ENCODE peak calls at places on chromosomes 11 and 22, in four cellular contexts. G is OCI-LY7, U is neural progenitor cell, X is SK-N-SH. D is an unnamed sample.

GRCh38 chr11:108559340-108559739 is 34.2 kb downstream of the EXPH5 start:
- DNase-seq in U (no peak), X (no peak), G (no peak), D (no peak)

GRCh38 chr11:120996973-120997372 is 26.9 kb upstream of the TBCEL start:
- DNase-seq in X (no peak), U (no peak), G (no peak), D (no peak)

GRCh38 chr11:67113231-67113721 is 5.8 kb upstream of the KDM2A start:
- DNase-seq in X (no peak), U (no peak), G (peak; percentile 69), D (peak; percentile 27)

GRCh38 chr11:120317689-120318195 is 7.4 kb upstream of the TLCD5 start:
- DNase-seq in X (no peak), G (no peak), U (no peak), D (no peak)

GRCh38 chr22:46622081-46622521 is 1.9 kb downstream of the GRAMD4 start:
- DNase-seq in X (peak; percentile 89), G (no peak), U (no peak), D (no peak)

GRCh38 chr11:8709002-8709672 is 26.5 kb downstream of the RPL27A start:
- DNase-seq in X (peak; percentile 87), U (no peak), G (no peak), D (peak; percentile 61)

GRCh38 chr11:9757809-9758675 is 94.2 kb downstream of the SWAP70 start:
- DNase-seq in G (peak; percentile 92), U (peak; percentile 88), X (peak; percentile 99), D (peak; percentile 80)

GRCh38 chr22:47750086-47750485 is 987.6 kb downstream of the TBC1D22A start:
- DNase-seq in U (no peak), G (no peak), X (no peak), D (no peak)

GRCh38 chr22:45455212-45455611 is 41.7 kb downstream of the RIBC2 start:
- DNase-seq in U (no peak), G (no peak), X (peak; percentile 36), D (no peak)

GRCh38 chr11:36774603-36775002 is 176.6 kb upstream of the RAG2 start:
- DNase-seq in X (no peak), G (no peak), U (no peak), D (no peak)

GRCh38 chr11:66861774-66862558 is 5.1 kb downstream of the LRFN4 start:
- DNase-seq in X (no peak), U (no peak), G (no peak), D (no peak)

GRCh38 chr11:128898580-128899344 is 7.6 kb downstream of the KCNJ5 start:
- DNase-seq in U (no peak), G (no peak), X (no peak), D (no peak)

GRCh38 chr11:14340721-14341120 is 18.3 kb downstream of the RRAS2 start:
- DNase-seq in U (peak; percentile 48), G (no peak), X (no peak), D (peak; percentile 93)

GRCh38 chr11:75673977-75674582 is 5.2 kb upstream of the MAP6 start:
- DNase-seq in U (no peak), G (peak; percentile 10), X (no peak), D (peak; percentile 16)

GRCh38 chr11:112885744-112886706 is 75.2 kb upstream of the NCAM1 start:
- DNase-seq in X (no peak), U (no peak), G (no peak), D (no peak)

GRCh38 chr22:41825376-41825775 is 7.5 kb upstream of the SREBF2 start:
- DNase-seq in G (no peak), X (no peak), U (no peak), D (no peak)

GRCh38 chr11:44568706-44569473 is 3.4 kb downstream of the CD82 start:
- DNase-seq in U (no peak), X (peak; percentile 38), G (peak; percentile 51), D (no peak)

GRCh38 chr11:1349074-1349931 is 39.9 kb upstream of the TOLLIP start:
- DNase-seq in X (peak; percentile 45), G (no peak), U (peak; percentile 35), D (no peak)

GRCh38 chr11:112644410-112645131 is 316.6 kb upstream of the NCAM1 start:
- DNase-seq in X (no peak), U (no peak), G (no peak), D (no peak)

GRCh38 chr22:20173720-20174119 is 22.9 kb upstream of the CCDC188 start:
- DNase-seq in G (no peak), X (no peak), U (peak; percentile 31), D (no peak)

GRCh38 chr22:37442537-37442936 is 15.3 kb upstream of the ELFN2 start:
- DNase-seq in X (no peak), G (peak; percentile 48), U (no peak), D (no peak)

GRCh38 chr11:64121637-64122410 is 44.1 kb downstream of the MACROD1 start:
- DNase-seq in X (no peak), G (no peak), U (peak; percentile 36), D (no peak)

GRCh38 chr11:37141707-37142106 is 543.7 kb upstream of the RAG2 start:
- DNase-seq in X (no peak), G (no peak), U (no peak), D (no peak)

GRCh38 chr11:66886671-66887221 is 29.9 kb downstream of the LRFN4 start:
- DNase-seq in U (no peak), X (no peak), G (no peak), D (no peak)

GRCh38 chr22:22032906-22033802 is 50.6 kb upstream of the TOP3B start:
- DNase-seq in U (no peak), G (no peak), X (no peak), D (no peak)

GRCh38 chr11:36450391-36450714 is 59.7 kb downstream of the TRAF6 start:
- DNase-seq in X (no peak), U (no peak), G (no peak), D (no peak)

GRCh38 chr11:77654770-77655434 is 17.3 kb upstream of the CLNS1A start:
- DNase-seq in G (no peak), X (no peak), U (no peak), D (no peak)

GRCh38 chr22:39546889-39547586 is 14.5 kb upstream of the RPS19BP1 start:
- DNase-seq in U (no peak), G (no peak), X (no peak), D (no peak)

GRCh38 chr11:14380947-14381555 is 22.1 kb upstream of the RRAS2 start:
- DNase-seq in U (peak; percentile 79), G (no peak), X (peak; percentile 92), D (peak; percentile 79)

GRCh38 chr11:47325271-47326041 is 27.0 kb downstream of the MYBPC3 start:
- DNase-seq in G (no peak), X (no peak), U (no peak), D (no peak)

DNA sequence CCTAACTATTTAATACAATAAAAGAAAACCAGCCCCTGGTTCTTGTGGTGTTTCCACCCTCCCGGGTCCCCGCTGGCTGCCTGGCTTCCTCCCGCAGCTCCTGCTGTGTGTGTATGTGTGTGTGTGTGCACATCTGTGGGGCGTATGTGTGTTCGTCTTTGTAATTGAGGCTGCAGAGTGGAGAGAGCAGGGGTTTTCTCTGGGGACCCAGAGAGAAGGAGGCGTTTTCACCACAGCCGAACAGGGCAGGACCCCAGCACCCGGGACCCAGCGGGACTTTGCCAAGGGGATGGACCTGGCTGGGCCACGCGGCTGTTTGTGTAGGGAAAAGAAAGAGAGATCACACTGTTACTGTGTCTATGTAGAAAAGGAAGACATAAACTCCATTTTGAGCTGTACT is 42.7 kb downstream of the IGLL1 start:
- DNase-seq in G (no peak), X (no peak), U (no peak), D (no peak)
- H2AFZ ChIP-seq in G (no peak overlapping the region), X (no peak overlapping the region), U (no peak overlapping the region), D (peak overlapping the region; percentile 88)

DNA sequence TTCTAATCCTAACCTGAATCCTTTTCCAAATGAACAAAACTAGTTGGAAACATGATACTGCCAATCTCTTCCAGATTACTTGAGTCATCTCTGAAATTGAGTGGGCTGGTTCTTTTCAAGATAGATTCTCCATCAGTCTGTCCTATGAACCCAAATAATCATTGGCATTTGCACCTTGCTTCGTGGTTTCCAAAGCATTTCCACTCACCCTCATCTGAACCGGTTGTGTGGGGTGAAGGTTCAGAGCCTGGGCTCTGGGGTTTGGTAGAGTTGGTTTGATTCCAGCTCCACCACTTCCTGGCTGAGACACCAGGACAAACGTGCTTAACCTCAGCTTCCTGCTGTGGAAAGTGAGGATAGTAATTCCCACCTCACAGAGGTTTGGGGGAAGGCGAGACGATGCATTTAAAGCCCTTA is 206.4 kb upstream of the E2F8 start:
- DNase-seq in G (no peak), X (no peak), U (no peak), D (no peak)
- TF ChIP-seq EZH2phosphoT487 in G (no peak), X (no peak), U (no peak), D (no peak)

DNA sequence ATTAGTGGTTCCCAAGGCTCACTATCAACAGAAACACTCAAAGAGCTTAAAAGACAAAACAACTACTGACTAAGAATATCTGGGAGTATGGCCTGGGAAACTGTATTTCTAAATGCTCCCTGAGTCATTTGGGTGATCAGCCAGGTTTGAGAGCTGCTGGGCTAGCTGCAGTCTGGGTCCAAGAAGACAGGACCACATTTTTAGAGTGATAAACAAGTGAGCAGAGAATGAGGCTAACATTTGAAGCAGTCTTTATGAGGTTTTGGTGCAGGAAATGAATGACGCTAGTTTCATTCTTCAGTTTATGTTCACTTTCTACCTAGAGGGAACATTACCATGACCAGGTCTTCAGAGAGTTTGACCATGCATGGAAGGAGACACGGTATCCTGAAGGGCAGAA is 97.7 kb downstream of the TEAD1 start:
- DNase-seq in X (no peak), G (no peak), U (no peak), D (no peak)
- H3K4me2 ChIP-seq in X (peak overlapping the region; percentile 31), G (no peak overlapping the region), U (no peak overlapping the region), D (no peak overlapping the region)

DNA sequence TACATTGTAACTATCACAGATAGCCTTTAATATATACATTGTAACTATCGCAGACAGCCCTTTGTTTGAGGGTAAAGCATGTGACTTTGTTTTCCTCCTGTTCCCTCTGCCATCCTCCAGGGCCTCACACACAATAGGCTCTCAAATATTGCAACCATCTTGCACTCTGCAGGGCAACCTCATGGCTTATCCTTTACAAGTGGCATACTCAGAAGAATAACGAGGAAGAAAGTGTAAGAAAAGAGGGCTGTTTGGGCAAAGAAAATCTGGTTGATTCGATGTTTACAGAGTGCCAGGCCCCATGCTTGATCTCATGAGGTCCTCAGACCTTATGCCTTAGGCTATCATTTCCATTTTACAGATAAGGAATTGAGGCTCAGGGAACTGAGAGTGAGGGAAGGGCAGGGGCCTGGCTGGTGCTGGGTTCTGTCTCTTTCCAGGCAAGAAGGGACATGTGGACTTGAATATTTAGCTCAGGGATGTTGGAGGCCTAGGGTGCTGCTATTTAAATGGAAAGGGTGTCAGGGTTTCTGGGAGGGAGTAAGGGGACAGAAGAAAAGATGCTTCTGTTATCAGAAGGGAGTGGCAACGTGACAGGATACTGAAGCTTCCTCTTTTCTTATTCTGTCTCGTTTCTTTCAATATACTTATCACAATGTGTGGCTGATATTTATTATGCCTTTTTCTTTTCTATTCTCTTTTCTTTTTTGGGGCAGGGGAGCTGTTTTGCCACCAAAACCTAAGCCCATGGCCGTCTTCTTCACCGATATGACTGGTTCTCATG is 1.1 kb upstream of the SAMM50 start:
- DNase-seq in X (peak; percentile 47), G (peak; percentile 19), U (no peak), D (no peak)
- H2AFZ ChIP-seq in X (peak overlapping the region; percentile 59), G (peak overlapping the region; percentile 76), U (no peak overlapping the region), D (peak overlapping the region; percentile 92)

GRCh38 chr11:11558352-11558751 is 63.5 kb downstream of the GALNT18 start:
- DNase-seq in X (no peak), G (no peak), U (no peak), D (no peak)

GRCh38 chr11:11553595-11553994 is 68.2 kb downstream of the GALNT18 start:
- DNase-seq in U (no peak), X (no peak), G (no peak), D (no peak)

GRCh38 chr11:11552688-11553087 is 69.1 kb downstream of the GALNT18 start:
- DNase-seq in X (no peak), U (no peak), G (no peak), D (no peak)

GRCh38 chr11:11558826-11559225 is 63.0 kb downstream of the GALNT18 start:
- DNase-seq in U (no peak), X (no peak), G (no peak), D (no peak)

GRCh38 chr11:11555228-11555627 is 66.6 kb downstream of the GALNT18 start:
- DNase-seq in G (no peak), U (peak; percentile 53), X (peak; percentile 63), D (no peak)
- TF ChIP-seq EZH2phosphoT487 in G (no peak), U (no peak), X (no peak), D (no peak)

D was measured in GM23338.